ENCODE peak calls at places on chromosomes 11 and 22, in six cellular contexts. T, N, A, U, F and O are unnamed samples.

GRCh38 chr11:797300-798092 is 585 bp downstream of the SLC25A22 start:
- DNase-seq in T (peak; percentile 72), N (peak; percentile 80), A (peak; percentile 76), U (peak; percentile 89), F (peak; percentile 71), O (peak; percentile 74)

GRCh38 chr11:78595431-78596130 is 20.9 kb upstream of the NARS2 start:
- DNase-seq in T (no peak), N (no peak), A (no peak), U (no peak), F (no peak), O (no peak)

GRCh38 chr11:19284881-19285280 is 44.1 kb upstream of the E2F8 start:
- DNase-seq in T (no peak), N (no peak), A (no peak), U (no peak), F (no peak), O (no peak)

GRCh38 chr11:80074837-80075236 is 634.0 kb upstream of the TENM4 start:
- DNase-seq in T (no peak), N (no peak), A (no peak), U (no peak), F (no peak), O (no peak)

GRCh38 chr11:13440100-13440855 is 22.7 kb downstream of the BTBD10 start:
- DNase-seq in T (no peak), N (peak; percentile 58), A (no peak), U (no peak), F (no peak), O (peak; percentile 29)

GRCh38 chr11:118135796-118136165 is 16.8 kb downstream of the SCN4B start:
- DNase-seq in T (no peak), N (no peak), A (no peak), U (no peak), F (no peak), O (no peak)

GRCh38 chr22:48389916-48390315 is 1437.8 kb downstream of the BRD1 start:
- DNase-seq in T (no peak), N (no peak), A (no peak), U (no peak), F (no peak), O (no peak)

GRCh38 chr11:95154514-95154913 is 64.9 kb downstream of the ENDOD1 start:
- DNase-seq in T (peak; percentile 75), N (peak; percentile 36), A (peak; percentile 86), U (peak; percentile 69), F (peak; percentile 84), O (peak; percentile 61)

GRCh38 chr11:13276852-13277718 is 505 bp upstream of the BMAL1 start:
- DNase-seq in T (peak; percentile 98), N (peak; percentile 98), A (peak; percentile 99), U (peak; percentile 99), F (peak; percentile 94), O (peak; percentile 98)

GRCh38 chr22:37426532-37427127 is 649 bp downstream of the ELFN2 start:
- DNase-seq in T (no peak), N (no peak), A (no peak), U (no peak), F (no peak), O (no peak)

GRCh38 chr11:35968386-35969088 is 24.7 kb downstream of the LDLRAD3 start:
- DNase-seq in T (no peak), N (no peak), A (no peak), U (no peak), F (no peak), O (no peak)

GRCh38 chr11:68690671-68691401 is 6.5 kb downstream of the GAL start:
- DNase-seq in T (no peak), N (no peak), A (no peak), U (no peak), F (no peak), O (no peak)
- TF ChIP-seq CTCF in T (no peak), N (peak; percentile 8), A (no peak), U (no peak), F (no peak), O (no peak)

GRCh38 chr11:104534268-104534667 is 364.0 kb downstream of the CASP12 start:
- DNase-seq in T (no peak), N (peak; percentile 0), A (no peak), U (no peak), F (no peak), O (no peak)
- TF ChIP-seq CTCF in T (no peak), N (no peak), A (no peak), U (no peak), F (no peak), O (no peak)

GRCh38 chr22:22802346-22802970 is 85.2 kb upstream of the IGLL5 start:
- DNase-seq in T (no peak), N (no peak), A (no peak), U (no peak), F (no peak), O (no peak)
- TF ChIP-seq CTCF in T (no peak), N (no peak), A (no peak), U (no peak), F (peak; percentile 27), O (peak; percentile 31)

GRCh38 chr11:106329273-106330018 is 252.0 kb downstream of the AASDHPPT start:
- DNase-seq in T (no peak), N (no peak), A (no peak), U (no peak), F (no peak), O (no peak)
- TF ChIP-seq CTCF in T (no peak), N (no peak), A (no peak), U (no peak), F (no peak), O (no peak)

GRCh38 chr11:76047766-76048165 is 158.5 kb downstream of the WNT11 start:
- DNase-seq in T (no peak), N (no peak), A (no peak), U (no peak), F (no peak), O (no peak)
- TF ChIP-seq CTCF in T (no peak), N (no peak), A (no peak), U (no peak), F (no peak), O (no peak)

GRCh38 chr11:26950260-26950719 is 43.6 kb upstream of the FIBIN start:
- DNase-seq in T (no peak), N (no peak), A (no peak), U (no peak), F (no peak), O (no peak)
- TF ChIP-seq CTCF in T (no peak), N (no peak), A (no peak), U (no peak), F (no peak), O (no peak)